ENCODE peak calls at places on chromosomes 7 and 10, in eight cellular contexts. Y is H1, S is GM23338, R is HepG2, K is GM12878, V is HCT116, Z is endothelial cell of umbilical vein, X is K562. E is an unnamed sample.
A peak's percentile ranks its signal among the peaks of the same experiment; 100 is the strongest.

GRCh38 chr10:37285063-37285462 is 159.7 kb downstream of the ANKRD30A start:
- DNase-seq in X (no peak), V (no peak), K (no peak), S (no peak), Y (no peak), Z (no peak), R (no peak), E (no peak)

GRCh38 chr7:47782792-47783191 is 165.5 kb downstream of the PKD1L1 start:
- DNase-seq in K (no peak), R (no peak), Y (no peak), Z (no peak), S (no peak), X (no peak), V (no peak), E (no peak)

GRCh38 chr10:42112331-42113157 is 525.8 kb downstream of the ZNF33B start:
- DNase-seq in Z (no peak), S (no peak), K (no peak), Y (no peak), R (no peak), V (no peak), X (no peak), E (no peak)

GRCh38 chr10:77800738-77801266 is 125.8 kb downstream of the DLG5 start:
- DNase-seq in X (no peak), K (no peak), Z (no peak), Y (no peak), R (no peak), V (no peak), S (no peak), E (no peak)

GRCh38 chr7:103343332-103343731 is 1.2 kb downstream of the DNAJC2 start:
- DNase-seq in K (no peak), V (no peak), R (no peak), Z (no peak), S (no peak), X (no peak), Y (no peak), E (no peak)

GRCh38 chr10:75071164-75071489 is 40.3 kb upstream of the SAMD8 start:
- DNase-seq in S (no peak), X (no peak), V (no peak), K (no peak), Y (no peak), Z (peak; percentile 47), R (no peak), E (no peak)

GRCh38 chr7:83739527-83739926 is 90.6 kb upstream of the SEMA3E start:
- DNase-seq in Z (no peak), R (no peak), S (no peak), V (no peak), K (no peak), X (no peak), Y (no peak), E (peak; percentile 48)

GRCh38 chr10:83723080-83723479 is 416.2 kb upstream of the GHITM start:
- DNase-seq in V (no peak), K (no peak), S (no peak), Y (no peak), Z (no peak), X (no peak), R (no peak), E (no peak)

GRCh38 chr7:30281791-30282190 is 2.6 kb upstream of the ZNRF2 start:
- DNase-seq in X (no peak), Y (no peak), R (peak; percentile 74), K (no peak), V (no peak), Z (no peak), S (no peak), E (no peak)

GRCh38 chr10:73888514-73888913 is 14.2 kb upstream of the CAMK2G start:
- DNase-seq in V (no peak), K (no peak), R (no peak), S (no peak), X (no peak), Y (no peak), Z (no peak), E (no peak)

GRCh38 chr7:83452256-83452655 is 196.7 kb downstream of the SEMA3E start:
- DNase-seq in S (peak; percentile 70), K (no peak), R (no peak), V (no peak), Y (no peak), X (no peak), Z (no peak), E (no peak)

GRCh38 chr7:24442170-24442777 is 131.0 kb upstream of the PALS2 start:
- DNase-seq in Z (no peak), Y (no peak), X (no peak), R (no peak), K (no peak), V (no peak), S (no peak), E (no peak)

DNA sequence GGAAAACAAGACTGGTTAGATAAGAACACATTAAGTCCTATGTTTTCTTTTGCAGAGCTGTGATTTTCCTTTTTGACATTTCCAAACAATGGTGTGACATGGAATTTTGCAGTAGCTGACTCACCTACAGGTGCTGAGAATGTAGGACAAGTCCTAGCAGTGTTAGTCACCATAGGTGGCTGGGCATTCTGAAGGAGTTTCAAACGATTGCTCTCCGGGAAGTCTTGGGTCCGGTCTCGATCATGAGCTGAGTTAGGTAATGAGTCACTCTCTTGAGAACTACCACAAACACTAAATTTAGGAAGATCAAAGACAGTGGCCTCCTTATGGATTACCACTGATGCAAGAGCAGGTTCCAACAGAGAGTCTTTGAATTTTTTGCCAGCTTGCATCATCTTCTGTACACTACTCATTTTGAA is 3.6 kb downstream of the FIGNL1 start:
- DNase-seq in S (no peak), K (peak; percentile 62), V (peak; percentile 99), R (peak; percentile 39), X (no peak), Z (peak; percentile 98), Y (no peak), E (no peak)
- H3K27ac ChIP-seq in S (no peak overlapping the region), K (no peak overlapping the region), V (no peak overlapping the region), R (no peak overlapping the region), X (no peak overlapping the region), Z (peak overlapping the region; percentile 40), Y (no peak overlapping the region), E (no peak overlapping the region)

DNA sequence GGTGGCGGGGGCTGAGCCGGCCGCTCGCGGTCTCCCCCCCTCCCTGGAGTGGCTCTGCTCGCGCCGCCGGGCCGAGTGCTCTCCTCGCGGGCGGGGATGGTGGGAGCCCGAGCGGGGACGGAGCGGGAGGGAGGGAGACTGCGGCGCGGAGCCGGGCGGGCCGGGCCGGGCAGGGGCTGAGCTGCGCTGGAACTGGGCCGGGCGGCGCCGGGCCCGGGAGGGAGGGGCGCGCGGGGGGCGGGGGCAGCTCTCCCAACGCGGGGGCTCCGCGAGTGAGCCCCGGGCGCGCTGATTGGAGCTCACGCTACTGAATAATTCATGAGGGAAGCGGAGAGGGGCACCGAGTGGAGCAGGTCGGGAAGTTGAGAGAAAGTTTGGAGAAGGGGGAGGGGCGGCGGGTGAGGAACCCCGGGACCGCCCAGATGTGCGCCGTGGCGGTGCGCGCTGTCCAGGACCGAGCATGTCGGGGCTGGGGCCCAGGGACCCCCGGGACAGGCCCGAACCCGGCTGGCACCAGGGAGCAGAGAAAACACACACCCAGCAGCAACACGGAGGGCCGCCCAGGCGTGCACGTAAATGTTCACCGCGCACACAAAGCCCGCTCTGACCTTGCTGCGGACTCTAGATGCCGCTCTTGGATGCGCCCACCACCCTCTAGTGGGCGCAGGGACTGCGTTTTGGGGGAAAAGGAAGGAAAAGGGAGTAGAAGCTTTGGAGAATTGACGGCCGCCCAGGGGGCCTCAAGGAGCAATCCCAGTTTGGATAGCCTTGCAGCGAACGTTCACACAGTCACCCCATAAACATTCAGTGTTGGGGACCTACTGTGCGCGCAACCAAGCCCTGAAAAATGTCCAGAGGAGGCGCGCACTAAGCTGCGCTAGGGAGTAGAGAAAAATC is at the start of gene EPHB4:
- DNase-seq in X (peak; percentile 89), R (peak; percentile 90), V (peak; percentile 77), K (no peak), Z (peak; percentile 88), S (peak; percentile 98), Y (peak; percentile 93), E (peak; percentile 64)
- TF ChIP-seq POLR2AphosphoS5 in X (no peak), R (peak; percentile 48), V (peak; percentile 66), K (no peak), Z (peak; percentile 70), S (peak; percentile 40), Y (peak; percentile 80), E (peak; percentile 73)

GRCh38 chr7:99645590-99645989 is 28.8 kb downstream of the ZSCAN25 start:
- DNase-seq in K (no peak), R (no peak), Y (no peak), V (no peak), X (no peak), Z (no peak), S (no peak), E (no peak)
- TF ChIP-seq EZH2 in K (no peak), R (no peak), Y (no peak), V (no peak), X (no peak), Z (no peak), S (no peak), E (no peak)

GRCh38 chr7:156556083-156556482 is 84.5 kb upstream of the RNF32 start:
- DNase-seq in K (no peak), R (no peak), Z (no peak), V (no peak), X (no peak), Y (no peak), S (no peak), E (no peak)

GRCh38 chr7:156558198-156558597 is 82.4 kb upstream of the RNF32 start:
- DNase-seq in S (no peak), R (no peak), K (no peak), Y (no peak), X (no peak), V (peak; percentile 19), Z (no peak), E (no peak)

GRCh38 chr7:156559001-156559400 is 81.6 kb upstream of the RNF32 start:
- DNase-seq in V (no peak), Y (no peak), K (no peak), R (no peak), Z (no peak), X (no peak), S (no peak), E (no peak)

GRCh38 chr7:156549636-156550035 is 90.9 kb upstream of the RNF32 start:
- DNase-seq in S (no peak), K (no peak), Z (no peak), R (no peak), Y (no peak), X (no peak), V (no peak), E (no peak)

DNA sequence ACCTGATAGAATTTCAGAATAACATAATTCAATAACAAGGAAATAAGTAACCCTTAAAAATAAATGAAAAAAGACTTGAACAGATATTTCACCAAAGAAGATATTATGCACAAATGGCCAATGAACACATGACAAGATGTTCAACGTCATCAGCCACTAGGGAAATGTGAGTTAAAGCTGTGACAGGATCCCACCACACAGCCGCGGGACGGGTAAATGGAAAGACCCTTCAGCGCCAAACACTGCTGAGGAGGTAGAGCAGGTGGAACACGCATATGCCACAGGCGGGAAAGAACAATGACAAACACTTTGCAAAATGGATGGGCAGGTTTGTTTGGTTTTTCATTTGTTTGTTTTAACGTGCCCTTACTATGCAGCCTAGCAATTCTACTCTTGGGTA is 86.1 kb upstream of the RNF32 start:
- DNase-seq in X (no peak), R (no peak), V (no peak), K (no peak), S (no peak), Y (no peak), Z (no peak), E (no peak)
- H3K27ac ChIP-seq in X (no peak overlapping the region), R (no peak overlapping the region), V (no peak overlapping the region), K (no peak overlapping the region), S (no peak overlapping the region), Y (no peak overlapping the region), Z (no peak overlapping the region), E (no peak overlapping the region)

E was measured in SK-N-MC.